ENCODE peak calls at places on chromosomes 12 and 14, in nine cellular contexts. One of them, this sample, is unnamed.

GRCh38 chr14:26917086-26917485 is 319.3 kb upstream of the NOVA1 start:
- DNase-seq in cardiac muscle cell: peak; percentile 77
- DNase-seq in naive thymus-derived CD4-positive, alpha-beta T cell: no peak
- DNase-seq in aorta: no peak
- DNase-seq in IMR-90: peak; percentile 2
- DNase-seq in stomach: no peak
- DNase-seq in mesendoderm: peak; percentile 54
- DNase-seq in fibroblast of lung: peak; percentile 78
- DNase-seq in tibial artery: no peak
- DNase-seq in this sample: peak; percentile 9

GRCh38 chr14:23301969-23302289 is 730 bp downstream of the PPP1R3E start:
- DNase-seq in naive thymus-derived CD4-positive, alpha-beta T cell: peak; percentile 80
- DNase-seq in fibroblast of lung: no peak
- DNase-seq in mesendoderm: no peak
- DNase-seq in IMR-90: no peak
- DNase-seq in tibial artery: no peak
- DNase-seq in aorta: no peak
- DNase-seq in stomach: no peak
- DNase-seq in cardiac muscle cell: no peak
- DNase-seq in this sample: no peak

GRCh38 chr12:107873223-107873622 is 98.7 kb downstream of the ASCL4 start:
- DNase-seq in naive thymus-derived CD4-positive, alpha-beta T cell: no peak
- DNase-seq in tibial artery: no peak
- DNase-seq in fibroblast of lung: no peak
- DNase-seq in IMR-90: no peak
- DNase-seq in cardiac muscle cell: no peak
- DNase-seq in mesendoderm: peak; percentile 1
- DNase-seq in stomach: no peak
- DNase-seq in aorta: no peak
- DNase-seq in this sample: no peak

GRCh38 chr12:102959391-102959790 is 1.9 kb downstream of the ASCL1 start:
- DNase-seq in tibial artery: no peak
- DNase-seq in aorta: no peak
- DNase-seq in stomach: no peak
- DNase-seq in mesendoderm: no peak
- DNase-seq in fibroblast of lung: no peak
- DNase-seq in cardiac muscle cell: no peak
- DNase-seq in IMR-90: no peak
- DNase-seq in naive thymus-derived CD4-positive, alpha-beta T cell: no peak
- DNase-seq in this sample: no peak

GRCh38 chr14:105047283-105048016 is 17.8 kb downstream of the GPR132 start:
- DNase-seq in cardiac muscle cell: no peak
- DNase-seq in fibroblast of lung: no peak
- DNase-seq in naive thymus-derived CD4-positive, alpha-beta T cell: no peak
- DNase-seq in stomach: no peak
- DNase-seq in aorta: no peak
- DNase-seq in IMR-90: no peak
- DNase-seq in tibial artery: no peak
- DNase-seq in mesendoderm: no peak
- DNase-seq in this sample: no peak

GRCh38 chr12:13595536-13596450 is 385.6 kb downstream of the GRIN2B start:
- DNase-seq in stomach: no peak
- DNase-seq in naive thymus-derived CD4-positive, alpha-beta T cell: no peak
- DNase-seq in mesendoderm: peak; percentile 73
- DNase-seq in cardiac muscle cell: peak; percentile 11
- DNase-seq in IMR-90: no peak
- DNase-seq in tibial artery: no peak
- DNase-seq in fibroblast of lung: no peak
- DNase-seq in aorta: no peak
- DNase-seq in this sample: no peak

GRCh38 chr12:92769124-92769901 is 66.5 kb downstream of the PLEKHG7 start:
- DNase-seq in fibroblast of lung: no peak
- DNase-seq in stomach: no peak
- DNase-seq in aorta: no peak
- DNase-seq in IMR-90: no peak
- DNase-seq in tibial artery: no peak
- DNase-seq in naive thymus-derived CD4-positive, alpha-beta T cell: no peak
- DNase-seq in mesendoderm: no peak
- DNase-seq in cardiac muscle cell: peak; percentile 23
- DNase-seq in this sample: no peak

GRCh38 chr12:91630118-91630517 is 447.5 kb upstream of the DCN start:
- DNase-seq in cardiac muscle cell: no peak
- DNase-seq in tibial artery: no peak
- DNase-seq in mesendoderm: no peak
- DNase-seq in aorta: no peak
- DNase-seq in naive thymus-derived CD4-positive, alpha-beta T cell: no peak
- DNase-seq in fibroblast of lung: no peak
- DNase-seq in stomach: no peak
- DNase-seq in IMR-90: no peak
- DNase-seq in this sample: no peak

GRCh38 chr12:81564237-81564636 is 194.9 kb downstream of the PPFIA2 start:
- DNase-seq in naive thymus-derived CD4-positive, alpha-beta T cell: no peak
- DNase-seq in tibial artery: no peak
- DNase-seq in stomach: no peak
- DNase-seq in aorta: no peak
- DNase-seq in fibroblast of lung: no peak
- DNase-seq in cardiac muscle cell: no peak
- DNase-seq in IMR-90: no peak
- DNase-seq in mesendoderm: no peak
- DNase-seq in this sample: no peak

GRCh38 chr14:90567991-90568390 is 171.2 kb downstream of the CALM1 start:
- DNase-seq in IMR-90: no peak
- DNase-seq in naive thymus-derived CD4-positive, alpha-beta T cell: no peak
- DNase-seq in tibial artery: no peak
- DNase-seq in fibroblast of lung: no peak
- DNase-seq in mesendoderm: no peak
- DNase-seq in stomach: no peak
- DNase-seq in aorta: peak; percentile 60
- DNase-seq in cardiac muscle cell: no peak
- DNase-seq in this sample: no peak

GRCh38 chr14:36663404-36664321 is 2.0 kb downstream of the PAX9 start:
- DNase-seq in aorta: no peak
- DNase-seq in mesendoderm: peak; percentile 28
- DNase-seq in fibroblast of lung: no peak
- DNase-seq in cardiac muscle cell: no peak
- DNase-seq in naive thymus-derived CD4-positive, alpha-beta T cell: no peak
- DNase-seq in stomach: no peak
- DNase-seq in tibial artery: no peak
- DNase-seq in IMR-90: no peak
- DNase-seq in this sample: no peak

GRCh38 chr14:91138511-91139359 is 24.9 kb downstream of the DGLUCY start:
- DNase-seq in fibroblast of lung: peak; percentile 38
- DNase-seq in tibial artery: no peak
- DNase-seq in naive thymus-derived CD4-positive, alpha-beta T cell: peak; percentile 44
- DNase-seq in aorta: no peak
- DNase-seq in mesendoderm: peak; percentile 79
- DNase-seq in cardiac muscle cell: peak; percentile 30
- DNase-seq in IMR-90: no peak
- DNase-seq in stomach: no peak
- DNase-seq in this sample: peak; percentile 39

GRCh38 chr12:68951652-68952051 is 18.7 kb upstream of the CPM start:
- DNase-seq in fibroblast of lung: peak; percentile 39
- DNase-seq in aorta: peak; percentile 63
- DNase-seq in tibial artery: no peak
- DNase-seq in IMR-90: no peak
- DNase-seq in mesendoderm: no peak
- DNase-seq in naive thymus-derived CD4-positive, alpha-beta T cell: no peak
- DNase-seq in cardiac muscle cell: peak; percentile 39
- DNase-seq in stomach: no peak
- DNase-seq in this sample: no peak

GRCh38 chr14:83269583-83269982 is 1735.9 kb upstream of the SEL1L start:
- DNase-seq in cardiac muscle cell: no peak
- DNase-seq in fibroblast of lung: no peak
- DNase-seq in IMR-90: no peak
- DNase-seq in naive thymus-derived CD4-positive, alpha-beta T cell: no peak
- DNase-seq in mesendoderm: no peak
- DNase-seq in stomach: no peak
- DNase-seq in aorta: no peak
- DNase-seq in tibial artery: no peak
- DNase-seq in this sample: no peak

GRCh38 chr12:6613015-6613775 is 6.0 kb upstream of the CHD4 start:
- DNase-seq in naive thymus-derived CD4-positive, alpha-beta T cell: peak; percentile 19
- DNase-seq in fibroblast of lung: peak; percentile 88
- DNase-seq in IMR-90: peak; percentile 72
- DNase-seq in tibial artery: peak; percentile 95
- DNase-seq in cardiac muscle cell: peak; percentile 84
- DNase-seq in mesendoderm: peak; percentile 88
- DNase-seq in stomach: peak; percentile 79
- DNase-seq in aorta: peak; percentile 85
- DNase-seq in this sample: peak; percentile 88

GRCh38 chr14:95299271-95299670 is 20.4 kb downstream of the CLMN start:
- DNase-seq in cardiac muscle cell: no peak
- DNase-seq in IMR-90: no peak
- DNase-seq in fibroblast of lung: no peak
- DNase-seq in naive thymus-derived CD4-positive, alpha-beta T cell: no peak
- DNase-seq in aorta: no peak
- DNase-seq in stomach: no peak
- DNase-seq in mesendoderm: no peak
- DNase-seq in tibial artery: no peak
- DNase-seq in this sample: no peak

GRCh38 chr14:24392327-24393098 is 6.3 kb upstream of the NYNRIN start:
- DNase-seq in cardiac muscle cell: peak; percentile 73
- DNase-seq in mesendoderm: peak; percentile 56
- DNase-seq in IMR-90: peak; percentile 67
- DNase-seq in tibial artery: no peak
- DNase-seq in fibroblast of lung: peak; percentile 65
- DNase-seq in naive thymus-derived CD4-positive, alpha-beta T cell: no peak
- DNase-seq in aorta: no peak
- DNase-seq in stomach: no peak
- DNase-seq in this sample: no peak

GRCh38 chr12:2332947-2333346 is 280.2 kb downstream of the CACNA1C start:
- DNase-seq in stomach: no peak
- DNase-seq in tibial artery: peak; percentile 84
- DNase-seq in mesendoderm: no peak
- DNase-seq in IMR-90: peak; percentile 61
- DNase-seq in aorta: no peak
- DNase-seq in fibroblast of lung: peak; percentile 32
- DNase-seq in naive thymus-derived CD4-positive, alpha-beta T cell: no peak
- DNase-seq in cardiac muscle cell: peak; percentile 56
- DNase-seq in this sample: no peak
- H3K4me1 ChIP-seq in stomach: no peaks in the 10 kb centered on the region
- H3K4me1 ChIP-seq in tibial artery: peaks cover 85% of the 10 kb centered on the region
- H3K4me1 ChIP-seq in mesendoderm: no peaks in the 10 kb centered on the region
- H3K4me1 ChIP-seq in IMR-90: peaks cover 31% of the 10 kb centered on the region
- H3K4me1 ChIP-seq in aorta: peaks cover 9% of the 10 kb centered on the region
- H3K4me1 ChIP-seq in fibroblast of lung: peaks cover 31% of the 10 kb centered on the region
- H3K4me1 ChIP-seq in naive thymus-derived CD4-positive, alpha-beta T cell: no peaks in the 10 kb centered on the region
- H3K4me1 ChIP-seq in cardiac muscle cell: peaks cover 30% of the 10 kb centered on the region
- H3K4me1 ChIP-seq in this sample: no peaks in the 10 kb centered on the region

DNA sequence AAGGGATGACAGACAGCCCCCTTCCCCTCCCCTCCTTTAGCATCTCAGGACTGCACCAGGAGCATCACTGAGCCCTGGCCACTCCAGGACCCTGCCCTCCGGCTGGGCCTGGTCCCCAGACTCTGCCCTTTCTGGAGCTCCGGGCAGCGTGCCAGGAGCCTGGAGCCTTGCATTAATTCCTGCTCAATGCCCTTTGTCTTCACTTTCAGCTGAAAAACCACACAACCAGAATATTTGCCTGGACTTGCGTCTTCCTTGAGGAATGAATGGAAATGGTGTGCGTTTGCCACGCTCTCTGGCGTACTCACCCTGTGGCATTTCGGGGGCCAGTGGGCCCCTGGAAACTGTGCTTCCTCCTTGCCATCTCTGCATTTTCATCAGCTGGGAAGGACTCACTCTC is 8.5 kb upstream of the RFLNA start:
- DNase-seq in tibial artery: no peak
- DNase-seq in naive thymus-derived CD4-positive, alpha-beta T cell: no peak
- DNase-seq in aorta: peak; percentile 32
- DNase-seq in stomach: no peak
- DNase-seq in mesendoderm: no peak
- DNase-seq in IMR-90: no peak
- DNase-seq in fibroblast of lung: no peak
- DNase-seq in cardiac muscle cell: peak; percentile 51
- DNase-seq in this sample: peak; percentile 42
- H3K27me3 ChIP-seq in tibial artery: no peaks in the 10 kb centered on the region
- H3K27me3 ChIP-seq in naive thymus-derived CD4-positive, alpha-beta T cell: no peaks in the 10 kb centered on the region
- H3K27me3 ChIP-seq in aorta: no peaks in the 10 kb centered on the region
- H3K27me3 ChIP-seq in stomach: no peaks in the 10 kb centered on the region
- H3K27me3 ChIP-seq in mesendoderm: no peaks in the 10 kb centered on the region
- H3K27me3 ChIP-seq in IMR-90: peaks cover 36% of the 10 kb centered on the region
- H3K27me3 ChIP-seq in fibroblast of lung: peaks cover 13% of the 10 kb centered on the region
- H3K27me3 ChIP-seq in cardiac muscle cell: no peaks in the 10 kb centered on the region
- H3K27me3 ChIP-seq in this sample: peaks cover 12% of the 10 kb centered on the region

DNA sequence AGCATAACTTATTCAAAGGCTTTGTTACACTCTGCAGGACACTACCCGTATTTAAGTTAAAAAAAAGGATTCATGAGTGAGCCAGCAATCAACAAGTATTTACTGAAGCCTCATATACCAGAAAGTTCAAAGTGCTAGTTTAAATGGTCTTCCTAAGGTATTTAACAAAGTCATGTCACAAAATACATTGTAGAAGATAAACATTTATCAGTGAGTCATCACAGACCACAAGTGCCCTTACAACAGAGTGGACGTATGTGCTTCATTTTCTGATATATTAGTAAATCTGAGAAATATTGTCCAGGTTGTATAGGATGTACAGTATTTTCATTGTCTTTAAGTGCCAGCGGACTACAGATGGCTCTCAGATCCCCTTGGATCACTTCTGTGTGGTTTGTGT is 24.2 kb downstream of the FLRT2 start:
- DNase-seq in fibroblast of lung: no peak
- DNase-seq in mesendoderm: no peak
- DNase-seq in stomach: no peak
- DNase-seq in tibial artery: no peak
- DNase-seq in aorta: no peak
- DNase-seq in naive thymus-derived CD4-positive, alpha-beta T cell: no peak
- DNase-seq in cardiac muscle cell: no peak
- DNase-seq in IMR-90: peak; percentile 53
- DNase-seq in this sample: no peak
- H3K36me3 ChIP-seq in fibroblast of lung: no peaks in the 10 kb centered on the region
- H3K36me3 ChIP-seq in mesendoderm: no peaks in the 10 kb centered on the region
- H3K36me3 ChIP-seq in stomach: no peaks in the 10 kb centered on the region
- H3K36me3 ChIP-seq in tibial artery: no peaks in the 10 kb centered on the region
- H3K36me3 ChIP-seq in aorta: no peaks in the 10 kb centered on the region
- H3K36me3 ChIP-seq in naive thymus-derived CD4-positive, alpha-beta T cell: no peaks in the 10 kb centered on the region
- H3K36me3 ChIP-seq in cardiac muscle cell: no peaks in the 10 kb centered on the region
- H3K36me3 ChIP-seq in IMR-90: peaks cover 8% of the 10 kb centered on the region
- H3K36me3 ChIP-seq in this sample: no peaks in the 10 kb centered on the region

DNA sequence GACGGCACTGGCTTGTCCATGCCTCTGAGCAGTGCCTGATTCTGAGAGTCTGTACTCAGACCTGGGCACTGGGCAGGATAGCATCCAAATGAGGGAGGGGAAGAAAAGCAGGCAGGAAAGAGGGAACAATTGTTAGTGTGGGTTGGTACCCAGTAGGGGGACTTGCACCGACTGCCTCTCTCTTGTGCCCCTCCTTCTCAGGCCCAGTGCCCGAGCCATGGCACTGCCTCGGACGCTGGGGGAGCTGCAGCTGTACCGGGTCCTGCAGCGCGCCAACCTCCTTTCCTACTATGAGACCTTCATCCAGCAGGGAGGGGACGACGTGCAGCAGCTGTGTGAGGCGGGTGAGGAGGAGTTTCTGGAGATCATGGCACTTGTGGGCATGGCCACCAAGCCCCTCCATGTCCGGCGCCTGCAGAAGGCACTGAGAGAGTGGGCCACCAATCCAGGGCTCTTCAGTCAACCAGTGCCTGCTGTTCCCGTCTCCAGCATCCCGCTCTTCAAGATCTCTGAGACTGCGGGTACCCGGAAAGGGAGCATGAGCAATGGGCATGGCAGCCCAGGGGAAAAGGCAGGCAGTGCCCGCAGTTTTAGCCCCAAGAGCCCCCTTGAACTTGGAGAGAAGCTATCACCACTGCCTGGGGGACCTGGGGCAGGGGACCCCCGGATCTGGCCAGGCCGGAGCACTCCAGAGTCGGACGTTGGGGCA is 2.2 kb downstream of the NAB2 start:
- DNase-seq in naive thymus-derived CD4-positive, alpha-beta T cell: no peak
- DNase-seq in IMR-90: no peak
- DNase-seq in stomach: no peak
- DNase-seq in mesendoderm: no peak
- DNase-seq in tibial artery: peak; percentile 86
- DNase-seq in fibroblast of lung: no peak
- DNase-seq in cardiac muscle cell: no peak
- DNase-seq in aorta: peak; percentile 74
- DNase-seq in this sample: no peak
- H3K4me1 ChIP-seq in naive thymus-derived CD4-positive, alpha-beta T cell: peaks cover 25% of the 10 kb centered on the region
- H3K4me1 ChIP-seq in IMR-90: peaks cover 38% of the 10 kb centered on the region
- H3K4me1 ChIP-seq in stomach: peaks cover 51% of the 10 kb centered on the region
- H3K4me1 ChIP-seq in mesendoderm: peaks cover 7% of the 10 kb centered on the region
- H3K4me1 ChIP-seq in tibial artery: peaks cover 55% of the 10 kb centered on the region
- H3K4me1 ChIP-seq in fibroblast of lung: peaks cover 29% of the 10 kb centered on the region
- H3K4me1 ChIP-seq in cardiac muscle cell: peaks cover 9% of the 10 kb centered on the region
- H3K4me1 ChIP-seq in aorta: no peaks in the 10 kb centered on the region
- H3K4me1 ChIP-seq in this sample: peaks cover 15% of the 10 kb centered on the region

This sample was measured in HAP-1.